ENCODE peak calls at places on chromosomes 4 and X, in four cellular contexts. A is K562, M is HepG2, V is GM12878. K is an unnamed sample.

GRCh38 chrX:49291615-49292337 is 11.7 kb upstream of the GAGE10 start:
- DNase-seq in A (peak; percentile 64), M (peak; percentile 12), V (no peak), K (peak; percentile 68)

GRCh38 chrX:57286507-57287251 is at the start of gene FAAH2:
- DNase-seq in M (peak; percentile 57), V (peak; percentile 23), A (peak; percentile 8), K (no peak)

GRCh38 chr4:64584981-64585557 is 175.8 kb upstream of the TECRL start:
- DNase-seq in V (no peak), M (peak; percentile 40), A (peak; percentile 47), K (peak; percentile 23)

GRCh38 chr4:174461438-174462106 is 60.7 kb downstream of the HPGD start:
- DNase-seq in M (peak; percentile 54), A (no peak), V (no peak), K (no peak)

GRCh38 chr4:128384091-128384520 is 96.5 kb upstream of the PGRMC2 start:
- DNase-seq in A (no peak), M (no peak), V (no peak), K (no peak)

GRCh38 chrX:134144231-134144630 is 92.8 kb upstream of the CCDC160 start:
- DNase-seq in A (no peak), M (peak; percentile 25), V (no peak), K (peak; percentile 27)

GRCh38 chrX:130082244-130083106 is 27.8 kb downstream of the ELF4 start:
- DNase-seq in M (no peak), A (peak; percentile 46), V (no peak), K (no peak)

GRCh38 chrX:95367286-95367685 is 1317.4 kb upstream of the DIAPH2 start:
- DNase-seq in M (no peak), V (no peak), A (no peak), K (no peak)

GRCh38 chr4:23232987-23233386 is 540.2 kb downstream of the GBA3 start:
- DNase-seq in M (no peak), A (no peak), V (no peak), K (no peak)

GRCh38 chr4:1600811-1601532 is 83.1 kb downstream of the FAM53A start:
- DNase-seq in M (no peak), A (peak; percentile 38), V (no peak), K (no peak)

GRCh38 chr4:37476691-37477090 is 209.5 kb downstream of the RELL1 start:
- DNase-seq in V (no peak), M (no peak), A (no peak), K (no peak)

GRCh38 chr4:121900132-121900983 is 30.1 kb upstream of the BBS7 start:
- DNase-seq in V (peak; percentile 12), M (peak; percentile 45), A (peak; percentile 59), K (peak; percentile 61)

GRCh38 chrX:131792356-131792749 is 230.7 kb upstream of the STK26 start:
- DNase-seq in A (no peak), V (peak; percentile 98), M (no peak), K (peak; percentile 60)

GRCh38 chr4:13984996-13985780 is 357.7 kb upstream of the BOD1L1 start:
- DNase-seq in V (no peak), A (no peak), M (no peak), K (no peak)

GRCh38 chr4:732911-733630 is 27.4 kb downstream of the PCGF3 start:
- DNase-seq in A (no peak), M (no peak), V (no peak), K (no peak)

GRCh38 chr4:43242611-43243010 is 350.1 kb downstream of the GRXCR1 start:
- DNase-seq in A (no peak), V (no peak), M (no peak), K (no peak)

GRCh38 chrX:80011522-80011921 is 3.0 kb upstream of the TBX22 start:
- DNase-seq in A (no peak), M (no peak), V (no peak), K (no peak)

GRCh38 chr4:6493668-6494304 is 21.4 kb upstream of the PPP2R2C start:
- DNase-seq in M (no peak), A (no peak), V (no peak), K (no peak)

GRCh38 chr4:104941661-104942062 is 205.0 kb upstream of the TET2 start:
- DNase-seq in A (no peak), V (peak; percentile 37), M (no peak), K (no peak)

GRCh38 chrX:68490644-68491043 is 8.2 kb upstream of the YIPF6 start:
- DNase-seq in A (peak; percentile 23), V (no peak), M (peak; percentile 58), K (peak; percentile 67)

GRCh38 chr4:16110906-16111305 is 27.1 kb upstream of the PROM1 start:
- DNase-seq in M (no peak), A (no peak), V (no peak), K (no peak)

GRCh38 chr4:36088542-36088941 is 155.8 kb downstream of the ARAP2 start:
- DNase-seq in V (no peak), M (peak; percentile 2), A (no peak), K (no peak)

GRCh38 chrX:71111851-71112468 is 583 bp upstream of the IL2RG start:
- DNase-seq in V (no peak), A (no peak), M (no peak), K (no peak)
- TF ChIP-seq FOXK2 in V (no peak), A (no peak), M (no peak), K (no peak)

GRCh38 chr4:20487852-20488251 is 212.4 kb upstream of the PACRGL start:
- DNase-seq in A (no peak), M (no peak), V (no peak), K (no peak)
- TF ChIP-seq TARDBP in A (no peak), M (no peak), V (no peak), K (no peak)

GRCh38 chr4:87101543-87102199 is 118.7 kb downstream of the KLHL8 start:
- DNase-seq in M (no peak), A (no peak), V (no peak), K (no peak)

GRCh38 chr4:87100093-87100634 is 120.3 kb downstream of the KLHL8 start:
- DNase-seq in V (no peak), M (peak; percentile 13), A (no peak), K (no peak)

GRCh38 chr4:87103086-87103485 is 117.3 kb downstream of the KLHL8 start:
- DNase-seq in A (no peak), M (no peak), V (no peak), K (no peak)

GRCh38 chr4:87105101-87105852 is 115.1 kb downstream of the KLHL8 start:
- DNase-seq in M (peak; percentile 77), A (no peak), V (no peak), K (no peak)

GRCh38 chr4:87103691-87104187 is 116.7 kb downstream of the KLHL8 start:
- DNase-seq in A (no peak), V (no peak), M (no peak), K (no peak)
- TF ChIP-seq FOXK2 in A (no peak), V (no peak), M (no peak), K (no peak)

GRCh38 chr4:152463562-152463961 is 72.3 kb downstream of the FBXW7 start:
- DNase-seq in V (no peak), M (no peak), A (no peak), K (no peak)
- TF ChIP-seq TARDBP in V (no peak), M (no peak), A (no peak), K (no peak)

K was measured in HEK293T.